ENCODE peak calls at places on chromosomes 13 and 19, in seven cellular contexts. Q is HepG2, U is K562, W is H1, A is GM12878, L is Panc1, J is HCT116. G is an unnamed sample.

GRCh38 chr13:84431646-84432045 is 549.4 kb upstream of the SLITRK1 start:
- DNase-seq in Q (no peak), U (no peak), W (no peak), A (no peak), L (no peak), J (no peak), G (no peak)

GRCh38 chr19:42051166-42052115 is 18.6 kb downstream of the GRIK5 start:
- DNase-seq in Q (no peak), U (no peak), W (no peak), A (no peak), L (no peak), J (no peak), G (no peak)

GRCh38 chr13:35349673-35350278 is 126.7 kb downstream of the MAB21L1 start:
- DNase-seq in Q (peak), U (no peak), W (no peak), A (peak), L (no peak), J (peak), G (no peak)

GRCh38 chr13:29524176-29524575 is 71.3 kb downstream of the SLC7A1 start:
- DNase-seq in Q (no peak), U (no peak), W (no peak), A (no peak), L (no peak), J (no peak), G (no peak)

GRCh38 chr13:110676511-110677204 is 29.3 kb downstream of the CARS2 start:
- DNase-seq in Q (no peak), U (no peak), W (no peak), A (peak), L (no peak), J (no peak), G (no peak)

GRCh38 chr13:29923554-29924481 is 73.4 kb upstream of the UBL3 start:
- DNase-seq in Q (peak), U (peak), W (peak), A (no peak), L (peak), J (peak), G (peak)

GRCh38 chr19:52665047-52665446 is 26.9 kb upstream of the ZNF83 start:
- DNase-seq in Q (no peak), U (peak), W (no peak), A (no peak), L (no peak), J (no peak), G (no peak)

GRCh38 chr13:44972956-44973581 is 16.2 kb downstream of the NUFIP1 start:
- DNase-seq in Q (peak), U (peak), W (no peak), A (no peak), L (no peak), J (peak), G (peak)

GRCh38 chr13:38819053-38819452 is 132.2 kb downstream of the FREM2 start:
- DNase-seq in Q (no peak), U (no peak), W (no peak), A (no peak), L (no peak), J (no peak), G (no peak)

GRCh38 chr13:101690871-101691270 is 238.4 kb downstream of the ITGBL1 start:
- DNase-seq in Q (no peak), U (no peak), W (no peak), A (no peak), L (no peak), J (no peak), G (no peak)
- TF ChIP-seq SIN3A in Q (no peak), U (no peak), W (no peak), A (no peak), L (no peak), J (no peak), G (no peak)

GRCh38 chr13:31409678-31410356 is 210.0 kb downstream of the B3GLCT start:
- DNase-seq in Q (no peak), U (no peak), W (no peak), A (no peak), L (no peak), J (no peak), G (no peak)

GRCh38 chr13:31408927-31409326 is 209.2 kb downstream of the B3GLCT start:
- DNase-seq in Q (no peak), U (no peak), W (no peak), A (no peak), L (no peak), J (no peak), G (no peak)

GRCh38 chr13:31418186-31418585 is 218.4 kb downstream of the B3GLCT start:
- DNase-seq in Q (no peak), U (no peak), W (no peak), A (no peak), L (no peak), J (no peak), G (no peak)

GRCh38 chr13:31413531-31413930 is 213.8 kb downstream of the B3GLCT start:
- DNase-seq in Q (no peak), U (no peak), W (no peak), A (no peak), L (no peak), J (no peak), G (no peak)
- TF ChIP-seq SIN3A in Q (no peak), U (no peak), W (no peak), A (no peak), L (no peak), J (no peak), G (no peak)

GRCh38 chr13:76646946-76647345 is 239.3 kb downstream of the KCTD12 start:
- DNase-seq in Q (no peak), U (no peak), W (no peak), A (no peak), L (no peak), J (no peak), G (no peak)

GRCh38 chr13:76647550-76647949 is 238.7 kb downstream of the KCTD12 start:
- DNase-seq in Q (no peak), U (no peak), W (no peak), A (no peak), L (no peak), J (no peak), G (no peak)

GRCh38 chr13:76641056-76641455 is 245.1 kb downstream of the KCTD12 start:
- DNase-seq in Q (no peak), U (no peak), W (no peak), A (no peak), L (no peak), J (no peak), G (peak)

GRCh38 chr13:76644906-76645305 is 241.3 kb downstream of the KCTD12 start:
- DNase-seq in Q (no peak), U (no peak), W (no peak), A (no peak), L (no peak), J (no peak), G (no peak)

GRCh38 chr13:76643596-76643995 is 242.6 kb downstream of the KCTD12 start:
- DNase-seq in Q (no peak), U (no peak), W (no peak), A (no peak), L (no peak), J (no peak), G (no peak)
- TF ChIP-seq SIN3A in Q (no peak), U (no peak), W (no peak), A (no peak), L (no peak), J (no peak), G (no peak)

DNA sequence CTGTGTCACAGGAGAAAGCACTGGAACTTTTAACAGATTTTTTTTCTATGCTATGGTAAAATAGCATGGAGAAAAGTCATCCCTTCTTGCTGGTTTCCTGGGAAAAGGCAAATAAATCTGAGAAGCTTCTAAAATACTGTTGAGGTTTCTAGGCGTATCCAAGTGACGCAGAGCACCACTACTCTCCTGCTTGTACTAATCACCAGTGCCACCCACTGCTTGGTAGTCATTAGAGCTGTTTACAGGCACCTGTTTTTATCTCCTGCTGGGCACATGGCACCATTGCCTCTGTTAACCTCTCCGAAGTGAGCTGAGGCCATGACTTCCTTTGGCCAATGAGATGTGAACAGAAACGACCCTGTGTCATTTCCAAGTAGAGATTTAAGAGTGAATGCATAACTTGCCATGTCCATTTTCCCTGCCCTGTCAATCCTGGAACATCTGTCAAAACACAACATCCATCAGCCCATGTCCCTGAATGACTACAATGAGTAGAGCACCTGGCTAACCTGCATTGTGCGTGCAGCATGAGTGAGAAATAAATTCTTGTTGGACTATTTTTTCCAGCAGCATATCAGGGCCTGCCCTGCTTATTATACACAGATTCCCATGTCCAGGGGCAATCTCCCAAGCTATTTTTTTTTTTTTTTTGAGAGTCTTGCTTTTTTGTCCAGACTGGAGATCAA is 17.3 kb upstream of the OXGR1 start:
- DNase-seq in Q (no peak), U (no peak), W (no peak), A (no peak), L (no peak), J (no peak), G (no peak)
- TF ChIP-seq SIN3A in Q (no peak), U (no peak), W (no peak), A (no peak), L (no peak), J (no peak), G (no peak)

DNA sequence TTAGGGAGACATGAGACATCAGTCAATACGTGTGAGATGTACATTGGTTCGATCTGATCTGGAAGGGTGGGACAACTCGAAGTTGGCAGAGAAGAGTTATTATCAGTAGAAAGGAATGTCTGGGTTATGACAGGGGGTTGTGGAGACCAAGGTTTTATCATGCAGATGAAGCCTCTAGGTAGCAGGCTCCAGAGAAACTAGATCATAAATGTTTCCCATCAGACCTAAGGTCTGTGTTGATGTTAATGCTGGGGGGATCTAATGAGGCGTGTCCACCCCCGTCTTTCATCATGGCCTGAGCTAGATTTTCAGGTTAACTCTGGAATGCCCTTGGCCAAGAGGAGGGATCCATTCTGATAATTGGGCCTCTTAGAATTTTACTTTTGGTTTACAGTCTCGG is 187.0 kb upstream of the KL start:
- DNase-seq in Q (no peak), U (no peak), W (no peak), A (no peak), L (no peak), J (no peak), G (no peak)
- TF ChIP-seq SIN3A in Q (no peak), U (no peak), W (no peak), A (no peak), L (no peak), J (no peak), G (no peak)

DNA sequence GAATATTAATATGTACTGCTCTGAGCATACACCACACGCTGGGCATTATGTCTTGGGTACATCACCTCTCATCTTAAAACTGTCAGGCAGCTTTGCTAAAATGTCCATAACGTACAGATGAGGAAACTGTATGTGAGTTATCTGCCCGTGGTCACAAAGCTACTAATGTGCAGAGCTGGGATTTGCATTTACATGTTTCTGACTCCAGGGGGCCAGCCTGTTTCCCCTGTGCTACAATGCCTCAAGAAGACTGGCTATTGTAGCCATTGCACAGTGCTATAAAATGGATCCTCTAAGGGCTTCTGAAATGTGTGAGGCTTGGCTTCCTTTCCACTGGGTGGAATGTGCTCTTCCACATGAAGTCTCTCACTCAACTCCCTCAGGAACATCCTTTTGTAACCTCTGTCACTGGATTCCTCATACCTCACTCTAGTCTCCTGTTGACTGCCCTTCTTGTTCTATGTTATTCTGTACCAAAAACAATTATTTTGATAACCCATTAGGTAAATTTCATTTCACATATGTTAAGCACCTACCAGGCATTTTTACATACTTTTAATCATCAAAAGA is 95.6 kb upstream of the HTR2A start:
- DNase-seq in Q (peak), U (peak), W (no peak), A (no peak), L (no peak), J (peak), G (no peak)
- TF ChIP-seq SIN3A in Q (no peak), U (no peak), W (no peak), A (no peak), L (no peak), J (no peak), G (no peak)

DNA sequence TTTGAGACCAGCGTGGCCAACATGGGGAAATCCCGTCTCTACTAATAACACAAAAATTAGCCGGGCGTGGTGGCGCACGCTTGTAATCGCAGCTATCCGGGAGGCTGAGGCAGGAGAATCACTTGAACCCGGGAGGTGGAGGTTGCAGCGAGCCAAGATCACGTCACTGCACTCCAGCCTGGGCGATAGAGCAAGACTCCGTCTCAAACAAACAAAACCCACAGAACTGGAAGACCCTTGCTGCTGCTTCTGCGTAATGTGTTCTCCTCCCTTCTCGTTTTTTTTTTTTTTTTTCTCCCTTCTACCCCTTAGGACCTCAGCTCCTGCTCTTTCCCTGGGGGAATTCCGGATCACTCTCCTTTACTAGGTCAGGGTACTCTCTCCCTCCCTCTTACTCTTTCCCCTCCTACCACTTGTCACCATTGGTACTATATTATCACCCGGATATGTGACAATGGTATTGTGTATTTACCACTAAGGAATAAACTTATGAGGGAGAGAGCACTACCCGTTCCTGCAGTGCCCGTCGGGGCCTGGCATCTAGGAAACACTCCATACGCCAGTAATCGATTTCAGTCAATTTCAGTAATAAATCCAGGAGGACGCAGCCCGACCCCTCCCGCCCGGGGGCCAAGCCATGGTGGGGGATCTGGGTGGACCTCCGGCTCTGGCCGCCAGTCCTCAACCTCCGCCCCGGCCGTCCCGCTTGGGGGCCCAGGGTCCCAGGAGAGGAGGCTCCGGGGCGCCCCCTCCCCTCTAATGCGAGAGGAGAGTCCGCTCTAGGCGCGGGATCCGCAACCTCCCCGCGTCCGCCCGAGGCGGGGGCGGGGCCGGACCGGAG is 423 bp upstream of the GARRE1 start:
- DNase-seq in Q (peak), U (peak), W (peak), A (no peak), L (no peak), J (no peak), G (no peak)
- TF ChIP-seq SIN3A in Q (peak), U (peak), W (no peak), A (no peak), L (peak), J (peak), G (no peak)

GRCh38 chr13:42860485-42860884 is 79.1 kb downstream of the FAM216B start:
- DNase-seq in Q (no peak), U (no peak), W (no peak), A (no peak), L (no peak), J (no peak), G (no peak)

GRCh38 chr13:42867232-42867631 is 85.8 kb downstream of the FAM216B start:
- DNase-seq in Q (no peak), U (no peak), W (no peak), A (no peak), L (no peak), J (no peak), G (no peak)

GRCh38 chr13:42864952-42865634 is 83.7 kb downstream of the FAM216B start:
- DNase-seq in Q (no peak), U (no peak), W (no peak), A (no peak), L (no peak), J (no peak), G (peak)

GRCh38 chr13:42859760-42860159 is 78.4 kb downstream of the FAM216B start:
- DNase-seq in Q (no peak), U (no peak), W (no peak), A (no peak), L (no peak), J (no peak), G (no peak)

DNA sequence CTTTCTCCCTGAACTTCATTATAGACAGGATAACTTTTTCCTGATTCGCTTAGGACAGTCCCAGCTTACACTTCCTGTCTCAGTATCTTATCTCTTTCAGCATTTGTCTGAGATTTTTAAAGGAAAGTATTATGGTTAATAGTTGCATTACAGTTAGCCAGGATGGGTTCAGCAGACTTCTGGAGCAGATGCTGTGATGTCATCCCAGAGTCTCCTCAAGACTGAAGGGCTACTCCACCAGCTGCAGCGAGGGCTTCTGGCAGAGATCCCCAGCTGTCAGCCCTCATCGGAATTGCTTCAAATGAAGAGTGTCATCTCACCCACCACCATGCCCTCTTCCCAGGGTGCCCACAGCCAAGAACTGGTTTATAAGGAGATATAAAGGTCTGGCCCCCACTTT is 84.3 kb downstream of the FAM216B start:
- DNase-seq in Q (no peak), U (no peak), W (no peak), A (no peak), L (no peak), J (no peak), G (peak)
- TF ChIP-seq SIN3A in Q (no peak), U (no peak), W (no peak), A (no peak), L (no peak), J (no peak), G (no peak)

G was measured in SK-N-SH.